ENCODE peak calls at places on chromosome 17, in nine cellular contexts. One of them, this sample, is unnamed. For H3K4me1, the result is how much of the 10 kb centered on the place peaks cover.

GRCh38 chr17:65190467-65191095 is 53.4 kb downstream of the RGS9 start:
- DNase-seq in mesenchymal stem cell: peak
- DNase-seq in neuronal stem cell: no peak
- DNase-seq in neural progenitor cell: no peak
- DNase-seq in CD8-positive, alpha-beta T cell: no peak
- DNase-seq in DND-41: no peak
- DNase-seq in Peyer's patch: no peak
- DNase-seq in gastrocnemius medialis: no peak
- DNase-seq in mucosa of descending colon: no peak
- DNase-seq in this sample: no peak

GRCh38 chr17:70041575-70041974 is 33.5 kb upstream of the KCNJ16 start:
- DNase-seq in mesenchymal stem cell: no peak
- DNase-seq in neuronal stem cell: no peak
- DNase-seq in neural progenitor cell: no peak
- DNase-seq in Peyer's patch: no peak
- DNase-seq in gastrocnemius medialis: no peak
- DNase-seq in DND-41: no peak
- DNase-seq in CD8-positive, alpha-beta T cell: no peak
- DNase-seq in mucosa of descending colon: no peak
- DNase-seq in this sample: no peak

GRCh38 chr17:82917656-82918345 is 78.0 kb upstream of the ZNF750 start:
- DNase-seq in gastrocnemius medialis: no peak
- DNase-seq in mucosa of descending colon: peak
- DNase-seq in neural progenitor cell: peak
- DNase-seq in CD8-positive, alpha-beta T cell: peak
- DNase-seq in mesenchymal stem cell: peak
- DNase-seq in neuronal stem cell: no peak
- DNase-seq in DND-41: peak
- DNase-seq in Peyer's patch: no peak
- DNase-seq in this sample: peak

GRCh38 chr17:30309591-30309990 is 17.8 kb upstream of the BLMH start:
- DNase-seq in Peyer's patch: no peak
- DNase-seq in mucosa of descending colon: no peak
- DNase-seq in neuronal stem cell: no peak
- DNase-seq in mesenchymal stem cell: no peak
- DNase-seq in gastrocnemius medialis: no peak
- DNase-seq in DND-41: no peak
- DNase-seq in CD8-positive, alpha-beta T cell: no peak
- DNase-seq in neural progenitor cell: no peak
- DNase-seq in this sample: no peak

GRCh38 chr17:31825961-31826691 is 32.9 kb downstream of the COPRS start:
- DNase-seq in neural progenitor cell: no peak
- DNase-seq in gastrocnemius medialis: peak
- DNase-seq in neuronal stem cell: no peak
- DNase-seq in mucosa of descending colon: peak
- DNase-seq in mesenchymal stem cell: no peak
- DNase-seq in DND-41: no peak
- DNase-seq in CD8-positive, alpha-beta T cell: no peak
- DNase-seq in Peyer's patch: no peak
- DNase-seq in this sample: no peak

GRCh38 chr17:81651692-81652091 is 4.7 kb downstream of the PDE6G start:
- DNase-seq in neuronal stem cell: no peak
- DNase-seq in mucosa of descending colon: no peak
- DNase-seq in DND-41: no peak
- DNase-seq in gastrocnemius medialis: no peak
- DNase-seq in Peyer's patch: no peak
- DNase-seq in CD8-positive, alpha-beta T cell: no peak
- DNase-seq in mesenchymal stem cell: peak
- DNase-seq in neural progenitor cell: no peak
- DNase-seq in this sample: peak

GRCh38 chr17:77722366-77722765 is 236.1 kb upstream of the TNRC6C start:
- DNase-seq in mesenchymal stem cell: no peak
- DNase-seq in gastrocnemius medialis: no peak
- DNase-seq in neural progenitor cell: no peak
- DNase-seq in neuronal stem cell: no peak
- DNase-seq in Peyer's patch: no peak
- DNase-seq in DND-41: no peak
- DNase-seq in mucosa of descending colon: no peak
- DNase-seq in CD8-positive, alpha-beta T cell: no peak
- DNase-seq in this sample: peak

GRCh38 chr17:4898351-4898750 is 985 bp upstream of the C17orf107 start:
- DNase-seq in DND-41: no peak
- DNase-seq in gastrocnemius medialis: no peak
- DNase-seq in mesenchymal stem cell: no peak
- DNase-seq in neural progenitor cell: no peak
- DNase-seq in mucosa of descending colon: peak
- DNase-seq in Peyer's patch: no peak
- DNase-seq in neuronal stem cell: no peak
- DNase-seq in CD8-positive, alpha-beta T cell: no peak
- DNase-seq in this sample: no peak

GRCh38 chr17:81128338-81128737 is 37.0 kb upstream of the PVALEF start:
- DNase-seq in mucosa of descending colon: no peak
- DNase-seq in DND-41: no peak
- DNase-seq in Peyer's patch: no peak
- DNase-seq in mesenchymal stem cell: no peak
- DNase-seq in gastrocnemius medialis: no peak
- DNase-seq in neural progenitor cell: no peak
- DNase-seq in neuronal stem cell: no peak
- DNase-seq in CD8-positive, alpha-beta T cell: no peak
- DNase-seq in this sample: no peak

GRCh38 chr17:7508150-7508549 is 24.0 kb downstream of the POLR2A start:
- DNase-seq in DND-41: no peak
- DNase-seq in Peyer's patch: no peak
- DNase-seq in neural progenitor cell: no peak
- DNase-seq in mucosa of descending colon: no peak
- DNase-seq in neuronal stem cell: no peak
- DNase-seq in mesenchymal stem cell: no peak
- DNase-seq in CD8-positive, alpha-beta T cell: no peak
- DNase-seq in gastrocnemius medialis: no peak
- DNase-seq in this sample: no peak

GRCh38 chr17:49108318-49108717 is 24.3 kb upstream of the B4GALNT2 start:
- DNase-seq in mesenchymal stem cell: peak
- DNase-seq in mucosa of descending colon: no peak
- DNase-seq in neural progenitor cell: no peak
- DNase-seq in CD8-positive, alpha-beta T cell: no peak
- DNase-seq in DND-41: no peak
- DNase-seq in neuronal stem cell: no peak
- DNase-seq in Peyer's patch: no peak
- DNase-seq in gastrocnemius medialis: no peak
- DNase-seq in this sample: peak

GRCh38 chr17:80224683-80225082 is 4.5 kb downstream of the SLC26A11 start:
- DNase-seq in Peyer's patch: no peak
- DNase-seq in CD8-positive, alpha-beta T cell: no peak
- DNase-seq in mucosa of descending colon: peak
- DNase-seq in mesenchymal stem cell: no peak
- DNase-seq in DND-41: no peak
- DNase-seq in gastrocnemius medialis: no peak
- DNase-seq in neural progenitor cell: no peak
- DNase-seq in neuronal stem cell: no peak
- DNase-seq in this sample: no peak

GRCh38 chr17:18920911-18921441 is 31.0 kb upstream of the SLC5A10 start:
- DNase-seq in gastrocnemius medialis: no peak
- DNase-seq in CD8-positive, alpha-beta T cell: no peak
- DNase-seq in Peyer's patch: no peak
- DNase-seq in mesenchymal stem cell: peak
- DNase-seq in neural progenitor cell: no peak
- DNase-seq in DND-41: no peak
- DNase-seq in mucosa of descending colon: no peak
- DNase-seq in neuronal stem cell: no peak
- DNase-seq in this sample: no peak

GRCh38 chr17:78423961-78424747 is 45.7 kb downstream of the PGS1 start:
- DNase-seq in gastrocnemius medialis: no peak
- DNase-seq in Peyer's patch: no peak
- DNase-seq in mesenchymal stem cell: no peak
- DNase-seq in neural progenitor cell: no peak
- DNase-seq in DND-41: no peak
- DNase-seq in mucosa of descending colon: no peak
- DNase-seq in neuronal stem cell: no peak
- DNase-seq in CD8-positive, alpha-beta T cell: no peak
- DNase-seq in this sample: no peak

DNA sequence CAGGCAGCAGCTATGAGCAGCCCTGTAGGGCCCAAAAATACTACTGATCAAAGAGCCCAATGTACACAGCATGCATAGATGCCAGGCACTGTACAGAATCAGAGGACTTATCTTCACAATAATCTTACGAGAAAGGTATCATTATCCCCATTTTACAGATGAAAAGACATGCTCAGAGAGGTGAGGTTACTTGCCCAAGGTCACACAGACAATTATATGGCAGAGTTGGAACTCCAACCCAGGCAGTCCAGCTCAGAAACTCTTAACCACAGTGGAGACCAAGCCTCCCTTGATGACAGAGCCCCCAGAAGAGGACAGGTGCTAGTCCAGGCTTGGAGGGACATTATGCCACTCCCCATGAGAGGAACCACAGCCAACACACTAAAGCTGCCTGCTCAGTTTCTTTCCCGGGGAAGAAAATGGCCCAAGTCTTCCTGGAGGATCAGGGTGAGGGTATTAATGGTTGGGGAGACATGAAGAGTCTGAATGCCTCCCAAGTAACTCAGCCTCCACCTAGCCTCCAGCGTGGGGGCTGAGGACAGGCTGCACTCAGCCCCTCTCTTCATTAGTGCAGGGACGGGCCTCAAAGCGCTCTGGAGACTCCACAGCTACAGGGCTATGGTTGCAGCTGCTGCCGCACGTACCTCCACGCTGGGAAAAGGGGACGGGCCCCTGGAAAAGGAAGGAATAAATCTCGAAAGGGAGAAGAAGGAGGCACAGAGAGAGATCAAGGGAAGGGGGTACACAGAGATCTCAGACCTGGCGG is 820 bp downstream of the UNC119 start:
- DNase-seq in neural progenitor cell: peak
- DNase-seq in gastrocnemius medialis: no peak
- DNase-seq in DND-41: no peak
- DNase-seq in CD8-positive, alpha-beta T cell: no peak
- DNase-seq in Peyer's patch: peak
- DNase-seq in neuronal stem cell: no peak
- DNase-seq in mucosa of descending colon: no peak
- DNase-seq in mesenchymal stem cell: peak
- DNase-seq in this sample: peak
- H3K4me1 ChIP-seq in neural progenitor cell: under half
- H3K4me1 ChIP-seq in gastrocnemius medialis: under half
- H3K4me1 ChIP-seq in DND-41: under half
- H3K4me1 ChIP-seq in CD8-positive, alpha-beta T cell: half or more
- H3K4me1 ChIP-seq in Peyer's patch: under half
- H3K4me1 ChIP-seq in neuronal stem cell: under half
- H3K4me1 ChIP-seq in mucosa of descending colon: under half
- H3K4me1 ChIP-seq in mesenchymal stem cell: under half
- H3K4me1 ChIP-seq in this sample: under half

GRCh38 chr17:50909765-50910661 is 43.9 kb upstream of the TOB1 start:
- DNase-seq in Peyer's patch: no peak
- DNase-seq in neuronal stem cell: no peak
- DNase-seq in DND-41: peak
- DNase-seq in mucosa of descending colon: peak
- DNase-seq in CD8-positive, alpha-beta T cell: peak
- DNase-seq in mesenchymal stem cell: no peak
- DNase-seq in neural progenitor cell: no peak
- DNase-seq in gastrocnemius medialis: no peak
- DNase-seq in this sample: no peak
- H3K4me1 ChIP-seq in Peyer's patch: under half
- H3K4me1 ChIP-seq in neuronal stem cell: under half
- H3K4me1 ChIP-seq in DND-41: under half
- H3K4me1 ChIP-seq in mucosa of descending colon: under half
- H3K4me1 ChIP-seq in CD8-positive, alpha-beta T cell: half or more
- H3K4me1 ChIP-seq in mesenchymal stem cell: under half
- H3K4me1 ChIP-seq in neural progenitor cell: under half
- H3K4me1 ChIP-seq in gastrocnemius medialis: under half
- H3K4me1 ChIP-seq in this sample: under half

DNA sequence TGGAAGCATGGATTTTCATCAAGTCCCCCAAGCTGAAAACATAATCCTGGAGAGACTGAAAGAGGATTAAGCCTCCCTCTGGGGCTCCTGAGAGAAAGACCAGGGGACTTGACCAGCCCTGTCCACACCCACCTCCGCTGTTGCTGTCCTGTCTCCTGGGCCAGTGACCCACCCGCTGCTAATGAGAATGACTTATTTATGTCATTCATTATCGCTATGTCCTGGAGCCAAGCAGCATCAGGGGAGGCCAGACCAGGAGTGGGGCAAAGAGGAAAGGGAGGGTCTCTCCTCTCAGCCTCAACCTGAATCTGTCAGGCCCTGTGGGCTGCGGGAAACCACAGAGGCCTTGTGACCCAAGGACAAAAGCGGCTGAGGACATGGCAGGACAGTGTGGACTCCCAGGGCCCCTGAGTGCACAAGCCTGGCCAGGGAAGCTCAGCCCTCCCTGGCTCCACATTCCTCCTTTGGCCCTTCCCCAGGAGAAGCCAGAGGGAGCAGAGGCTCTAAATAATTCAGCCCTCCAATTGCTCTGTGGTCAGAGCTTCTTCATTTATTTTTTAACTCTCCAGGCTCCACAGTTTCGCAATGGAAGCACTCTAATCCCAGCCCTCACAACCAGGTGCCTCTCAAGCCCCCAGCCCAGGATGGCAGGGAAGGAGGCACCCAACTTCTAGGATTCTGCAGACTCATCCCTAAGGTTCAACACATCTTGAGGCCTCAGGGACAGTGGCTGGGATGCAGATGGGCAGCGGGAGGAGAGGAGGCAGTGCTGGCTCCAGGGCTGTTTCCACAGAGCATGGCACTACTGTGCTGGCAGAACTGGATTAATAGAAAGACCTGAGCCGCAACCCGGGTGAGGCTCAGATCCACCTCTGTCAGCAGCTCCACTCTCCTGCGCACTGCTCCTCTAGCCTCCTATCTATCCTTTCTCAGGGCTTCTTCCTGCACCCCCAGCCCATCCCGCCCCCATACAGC is 19.1 kb downstream of the CUEDC1 start:
- DNase-seq in Peyer's patch: no peak
- DNase-seq in neural progenitor cell: peak
- DNase-seq in DND-41: no peak
- DNase-seq in gastrocnemius medialis: peak
- DNase-seq in CD8-positive, alpha-beta T cell: no peak
- DNase-seq in neuronal stem cell: peak
- DNase-seq in mucosa of descending colon: no peak
- DNase-seq in mesenchymal stem cell: peak
- DNase-seq in this sample: peak
- H3K4me1 ChIP-seq in Peyer's patch: under half
- H3K4me1 ChIP-seq in neural progenitor cell: half or more
- H3K4me1 ChIP-seq in DND-41: under half
- H3K4me1 ChIP-seq in gastrocnemius medialis: half or more
- H3K4me1 ChIP-seq in CD8-positive, alpha-beta T cell: under half
- H3K4me1 ChIP-seq in neuronal stem cell: half or more
- H3K4me1 ChIP-seq in mucosa of descending colon: under half
- H3K4me1 ChIP-seq in mesenchymal stem cell: under half
- H3K4me1 ChIP-seq in this sample: under half

DNA sequence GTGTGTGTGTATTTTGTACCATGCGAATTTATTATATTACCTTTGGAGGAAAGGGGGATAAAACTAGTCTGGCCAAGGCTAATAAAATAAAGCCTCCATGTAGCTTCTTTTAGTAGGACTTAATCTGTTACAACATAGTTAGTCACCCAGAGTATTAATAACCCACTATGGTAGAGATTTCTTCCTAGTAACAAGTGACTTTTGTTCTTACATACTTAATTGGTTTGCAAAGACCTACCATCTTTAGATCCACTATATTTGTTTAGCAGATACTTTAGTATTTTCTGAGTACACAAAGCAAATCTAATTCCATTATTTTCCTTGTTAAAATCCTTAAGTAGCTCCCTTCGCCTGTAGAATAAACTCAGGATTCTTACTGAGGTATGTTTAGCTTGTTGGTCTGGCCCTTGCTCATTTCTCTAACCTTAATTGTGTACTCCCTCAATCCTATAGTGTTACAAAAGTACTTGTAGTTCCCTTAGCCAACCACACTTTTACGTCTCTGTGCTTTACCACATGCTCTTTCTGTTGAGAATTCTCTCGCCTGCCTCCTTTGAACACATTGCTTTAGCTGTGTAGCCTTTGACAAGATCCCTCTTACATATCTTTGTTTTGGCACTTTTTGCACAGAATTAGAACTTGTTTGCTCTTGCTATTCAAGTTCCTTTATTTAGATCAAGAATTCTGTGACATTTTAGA is 23.6 kb downstream of the CLTC start:
- DNase-seq in mucosa of descending colon: no peak
- DNase-seq in neuronal stem cell: no peak
- DNase-seq in mesenchymal stem cell: peak
- DNase-seq in gastrocnemius medialis: no peak
- DNase-seq in neural progenitor cell: no peak
- DNase-seq in Peyer's patch: no peak
- DNase-seq in DND-41: no peak
- DNase-seq in CD8-positive, alpha-beta T cell: no peak
- DNase-seq in this sample: no peak
- H3K4me1 ChIP-seq in mucosa of descending colon: under half
- H3K4me1 ChIP-seq in neuronal stem cell: under half
- H3K4me1 ChIP-seq in mesenchymal stem cell: under half
- H3K4me1 ChIP-seq in gastrocnemius medialis: half or more
- H3K4me1 ChIP-seq in neural progenitor cell: under half
- H3K4me1 ChIP-seq in Peyer's patch: under half
- H3K4me1 ChIP-seq in DND-41: under half
- H3K4me1 ChIP-seq in CD8-positive, alpha-beta T cell: under half
- H3K4me1 ChIP-seq in this sample: under half

This sample was measured in endodermal cell.